ENCODE peak calls at places on chromosomes 6 and 20, in six cellular contexts. One of them, this sample, is unnamed.

GRCh38 chr6:14887986-14888574 is 357.8 kb upstream of the JARID2 start:
- DNase-seq in GM12891: no peak
- DNase-seq in GM12878: no peak
- DNase-seq in H1: no peak
- DNase-seq in HepG2: no peak
- DNase-seq in K562: no peak
- DNase-seq in this sample: no peak

GRCh38 chr6:15630202-15630601 is 32.6 kb downstream of the DTNBP1 start:
- DNase-seq in HepG2: no peak
- DNase-seq in GM12878: no peak
- DNase-seq in K562: no peak
- DNase-seq in GM12891: no peak
- DNase-seq in H1: no peak
- DNase-seq in this sample: no peak

GRCh38 chr20:3432844-3433243 is 25.4 kb upstream of the DNAAF9 start:
- DNase-seq in H1: no peak
- DNase-seq in HepG2: no peak
- DNase-seq in K562: no peak
- DNase-seq in GM12878: no peak
- DNase-seq in GM12891: no peak
- DNase-seq in this sample: no peak

GRCh38 chr20:9269280-9269971 is 200.5 kb downstream of the PLCB4 start:
- DNase-seq in H1: no peak
- DNase-seq in K562: no peak
- DNase-seq in GM12891: no peak
- DNase-seq in GM12878: no peak
- DNase-seq in HepG2: no peak
- DNase-seq in this sample: no peak

GRCh38 chr20:39700527-39700926 is 738.4 kb downstream of the DHX35 start:
- DNase-seq in H1: no peak
- DNase-seq in GM12891: no peak
- DNase-seq in K562: no peak
- DNase-seq in GM12878: no peak
- DNase-seq in HepG2: no peak
- DNase-seq in this sample: no peak

GRCh38 chr20:19880256-19881079 is 122.4 kb downstream of the RIN2 start:
- DNase-seq in HepG2: peak
- DNase-seq in H1: no peak
- DNase-seq in GM12878: no peak
- DNase-seq in GM12891: no peak
- DNase-seq in K562: no peak
- DNase-seq in this sample: no peak

GRCh38 chr6:31715022-31715683 is at the start of gene LY6G6D:
- DNase-seq in GM12891: no peak
- DNase-seq in GM12878: no peak
- DNase-seq in H1: no peak
- DNase-seq in HepG2: no peak
- DNase-seq in K562: no peak
- DNase-seq in this sample: no peak

GRCh38 chr6:47246556-47246955 is 63.1 kb downstream of the TNFRSF21 start:
- DNase-seq in HepG2: no peak
- DNase-seq in GM12878: no peak
- DNase-seq in K562: no peak
- DNase-seq in GM12891: no peak
- DNase-seq in H1: no peak
- DNase-seq in this sample: no peak

GRCh38 chr6:87907521-87907920 is 140.1 kb upstream of the SPACA1 start:
- DNase-seq in HepG2: no peak
- DNase-seq in GM12878: peak
- DNase-seq in H1: no peak
- DNase-seq in GM12891: no peak
- DNase-seq in K562: no peak
- DNase-seq in this sample: no peak

GRCh38 chr20:61437280-61438206 is 185.5 kb downstream of the CDH4 start:
- DNase-seq in H1: no peak
- DNase-seq in GM12891: no peak
- DNase-seq in GM12878: no peak
- DNase-seq in HepG2: no peak
- DNase-seq in K562: no peak
- DNase-seq in this sample: no peak

GRCh38 chr20:36408219-36408618 is 102.1 kb downstream of the DLGAP4 start:
- DNase-seq in H1: no peak
- DNase-seq in K562: peak
- DNase-seq in GM12878: no peak
- DNase-seq in GM12891: no peak
- DNase-seq in HepG2: peak
- DNase-seq in this sample: no peak

GRCh38 chr20:51187318-51187717 is 164.4 kb upstream of the KCNG1 start:
- DNase-seq in H1: no peak
- DNase-seq in GM12878: no peak
- DNase-seq in HepG2: no peak
- DNase-seq in GM12891: no peak
- DNase-seq in K562: no peak
- DNase-seq in this sample: no peak

GRCh38 chr6:84825461-84825860 is 61.1 kb upstream of the TBX18 start:
- DNase-seq in GM12878: no peak
- DNase-seq in HepG2: no peak
- DNase-seq in K562: no peak
- DNase-seq in GM12891: no peak
- DNase-seq in H1: no peak
- DNase-seq in this sample: no peak

GRCh38 chr6:151215999-151216398 is 23.8 kb upstream of the AKAP12 start:
- DNase-seq in GM12878: no peak
- DNase-seq in H1: no peak
- DNase-seq in K562: no peak
- DNase-seq in GM12891: no peak
- DNase-seq in HepG2: no peak
- DNase-seq in this sample: no peak

GRCh38 chr6:53250137-53250760 is 98.5 kb downstream of the ELOVL5 start:
- DNase-seq in GM12891: no peak
- DNase-seq in GM12878: no peak
- DNase-seq in H1: no peak
- DNase-seq in K562: no peak
- DNase-seq in HepG2: no peak
- DNase-seq in this sample: no peak

GRCh38 chr6:160995271-160995670 is 3.7 kb downstream of the MAP3K4 start:
- DNase-seq in GM12878: no peak
- DNase-seq in HepG2: no peak
- DNase-seq in H1: no peak
- DNase-seq in GM12891: no peak
- DNase-seq in K562: no peak
- DNase-seq in this sample: no peak

GRCh38 chr6:33926451-33926850 is 122.6 kb upstream of the MLN start:
- DNase-seq in H1: peak
- DNase-seq in HepG2: no peak
- DNase-seq in GM12891: peak
- DNase-seq in K562: peak
- DNase-seq in GM12878: no peak
- DNase-seq in this sample: no peak

GRCh38 chr20:49853640-49854039 is 41.0 kb downstream of the SLC9A8 start:
- DNase-seq in GM12891: no peak
- DNase-seq in HepG2: no peak
- DNase-seq in K562: no peak
- DNase-seq in GM12878: no peak
- DNase-seq in H1: no peak
- DNase-seq in this sample: no peak

GRCh38 chr6:39873439-39873838 is 60.8 kb downstream of the MOCS1 start:
- DNase-seq in HepG2: no peak
- DNase-seq in GM12878: no peak
- DNase-seq in GM12891: no peak
- DNase-seq in K562: no peak
- DNase-seq in H1: no peak
- DNase-seq in this sample: no peak

GRCh38 chr6:39880521-39881048 is 53.7 kb downstream of the MOCS1 start:
- DNase-seq in GM12891: no peak
- DNase-seq in HepG2: no peak
- DNase-seq in GM12878: no peak
- DNase-seq in K562: no peak
- DNase-seq in H1: no peak
- DNase-seq in this sample: no peak

GRCh38 chr6:39879535-39879934 is 54.7 kb downstream of the MOCS1 start:
- DNase-seq in H1: no peak
- DNase-seq in HepG2: no peak
- DNase-seq in GM12878: no peak
- DNase-seq in GM12891: no peak
- DNase-seq in K562: no peak
- DNase-seq in this sample: no peak

GRCh38 chr6:39876826-39877225 is 57.4 kb downstream of the MOCS1 start:
- DNase-seq in K562: no peak
- DNase-seq in GM12878: no peak
- DNase-seq in H1: no peak
- DNase-seq in HepG2: no peak
- DNase-seq in GM12891: no peak
- DNase-seq in this sample: no peak

DNA sequence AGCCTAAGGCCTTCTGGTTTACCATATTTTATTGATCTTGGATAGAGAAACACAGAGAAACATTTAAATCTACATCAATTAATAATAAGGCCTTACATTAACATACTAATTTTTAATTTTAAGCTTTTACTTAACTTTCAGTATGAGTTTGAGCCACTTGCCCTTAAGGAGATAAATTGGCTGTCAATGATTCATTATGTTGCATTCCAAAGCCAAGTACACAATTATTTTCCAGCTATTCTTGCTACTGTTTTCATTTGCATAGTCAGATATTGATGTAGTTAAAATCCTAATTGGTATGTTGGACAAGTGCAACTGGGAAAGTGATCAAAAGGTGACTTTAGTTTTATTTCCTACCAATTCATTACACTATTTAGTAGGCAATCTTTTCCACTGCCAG is 58.2 kb downstream of the MOCS1 start:
- DNase-seq in HepG2: no peak
- DNase-seq in GM12878: no peak
- DNase-seq in H1: no peak
- DNase-seq in K562: no peak
- DNase-seq in GM12891: no peak
- DNase-seq in this sample: no peak
- TF ChIP-seq POLR2A in HepG2: no peak
- TF ChIP-seq POLR2A in GM12878: no peak
- TF ChIP-seq POLR2A in H1: no peak
- TF ChIP-seq POLR2A in K562: no peak
- TF ChIP-seq POLR2A in GM12891: no peak
- TF ChIP-seq POLR2A in this sample: no peak

DNA sequence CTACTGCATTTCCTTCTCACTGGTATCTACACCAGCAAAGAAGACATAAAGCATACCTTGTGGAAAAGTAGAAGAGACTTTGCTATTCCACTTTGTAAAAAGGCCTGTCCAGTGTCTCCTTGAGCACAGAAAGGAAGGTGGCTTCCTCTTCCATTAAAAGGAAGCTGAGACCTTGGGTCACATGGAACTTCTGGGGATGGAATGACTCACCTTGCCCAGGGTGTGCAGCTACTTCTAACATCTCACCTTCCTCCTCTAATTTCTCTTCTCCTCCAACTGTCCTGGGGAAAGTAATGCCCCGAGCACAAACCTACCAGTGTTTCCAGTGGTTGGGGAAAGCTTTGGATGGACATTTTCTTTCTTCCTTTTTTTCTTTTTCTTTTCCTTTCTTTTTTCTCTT is 848.8 kb upstream of the MAP3K7 start:
- DNase-seq in HepG2: no peak
- DNase-seq in GM12891: no peak
- DNase-seq in GM12878: no peak
- DNase-seq in K562: no peak
- DNase-seq in H1: no peak
- DNase-seq in this sample: no peak
- TF ChIP-seq TAF1 in HepG2: no peak
- TF ChIP-seq TAF1 in GM12891: no peak
- TF ChIP-seq TAF1 in GM12878: no peak
- TF ChIP-seq TAF1 in K562: no peak
- TF ChIP-seq TAF1 in H1: no peak
- TF ChIP-seq TAF1 in this sample: no peak

GRCh38 chr20:5658897-5659296 is 91.3 kb upstream of the SHLD1 start:
- DNase-seq in GM12891: no peak
- DNase-seq in H1: no peak
- DNase-seq in K562: no peak
- DNase-seq in HepG2: peak
- DNase-seq in GM12878: no peak
- DNase-seq in this sample: no peak
- TF ChIP-seq POLR2A in GM12891: no peak
- TF ChIP-seq POLR2A in H1: no peak
- TF ChIP-seq POLR2A in K562: no peak
- TF ChIP-seq POLR2A in HepG2: no peak
- TF ChIP-seq POLR2A in GM12878: no peak
- TF ChIP-seq POLR2A in this sample: no peak

GRCh38 chr6:108164815-108165706 is 761 bp upstream of the NR2E1 start:
- DNase-seq in GM12878: no peak
- DNase-seq in K562: no peak
- DNase-seq in HepG2: no peak
- DNase-seq in H1: peak
- DNase-seq in GM12891: no peak
- DNase-seq in this sample: no peak
- TF ChIP-seq TAF1 in GM12878: no peak
- TF ChIP-seq TAF1 in K562: no peak
- TF ChIP-seq TAF1 in HepG2: no peak
- TF ChIP-seq TAF1 in H1: no peak
- TF ChIP-seq TAF1 in GM12891: no peak
- TF ChIP-seq TAF1 in this sample: no peak

GRCh38 chr6:109453156-109453555 is 2.4 kb downstream of the MICAL1 start:
- DNase-seq in H1: no peak
- DNase-seq in GM12878: no peak
- DNase-seq in GM12891: no peak
- DNase-seq in K562: no peak
- DNase-seq in HepG2: no peak
- DNase-seq in this sample: no peak

GRCh38 chr6:109455502-109456282 is at the start of gene MICAL1:
- DNase-seq in K562: peak
- DNase-seq in GM12878: peak
- DNase-seq in GM12891: peak
- DNase-seq in H1: peak
- DNase-seq in HepG2: peak
- DNase-seq in this sample: peak

GRCh38 chr6:109455161-109455501 is 441 bp downstream of the MICAL1 start:
- DNase-seq in GM12878: no peak
- DNase-seq in HepG2: no peak
- DNase-seq in H1: no peak
- DNase-seq in K562: no peak
- DNase-seq in GM12891: no peak
- DNase-seq in this sample: peak

GRCh38 chr6:109453594-109454482 is 1.7 kb downstream of the MICAL1 start:
- DNase-seq in HepG2: no peak
- DNase-seq in GM12878: no peak
- DNase-seq in K562: no peak
- DNase-seq in H1: no peak
- DNase-seq in GM12891: no peak
- DNase-seq in this sample: no peak

DNA sequence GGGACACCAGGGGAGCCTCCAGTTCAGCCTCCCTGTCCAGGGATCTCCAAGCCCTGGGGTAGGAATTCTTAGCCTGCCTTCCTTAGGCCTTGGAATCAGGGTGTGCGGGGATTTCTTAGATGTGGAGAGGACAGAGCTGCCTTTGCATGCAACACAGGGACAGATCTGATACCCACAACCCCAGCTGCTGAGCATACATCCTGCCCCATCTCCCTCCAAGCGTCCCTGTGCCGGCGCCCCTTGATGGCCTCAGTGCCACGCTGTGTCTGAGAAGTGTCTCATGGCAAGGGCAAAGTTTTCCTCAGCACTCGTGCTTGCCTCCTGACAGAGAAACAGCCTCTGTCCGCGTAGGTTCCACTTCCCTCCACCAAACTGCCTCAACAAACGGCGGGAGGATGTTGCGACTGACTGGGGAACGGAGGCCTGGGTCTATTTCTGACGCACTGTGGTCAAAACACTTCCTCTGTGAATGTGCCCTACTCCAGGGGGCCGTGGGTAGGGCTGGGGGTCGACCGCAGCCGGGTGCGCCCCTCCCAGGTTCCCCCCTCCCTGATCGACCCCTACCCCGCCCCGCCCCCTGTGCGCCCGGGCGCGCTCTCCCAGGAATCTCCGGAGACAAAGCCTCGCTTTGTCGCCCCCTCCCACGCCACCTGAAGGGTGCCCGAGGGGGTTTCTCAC is 950 bp downstream of the MICAL1 start:
- DNase-seq in GM12878: peak
- DNase-seq in H1: no peak
- DNase-seq in K562: no peak
- DNase-seq in HepG2: no peak
- DNase-seq in GM12891: peak
- DNase-seq in this sample: peak
- TF ChIP-seq POLR2A in GM12878: peak
- TF ChIP-seq POLR2A in H1: no peak
- TF ChIP-seq POLR2A in K562: no peak
- TF ChIP-seq POLR2A in HepG2: no peak
- TF ChIP-seq POLR2A in GM12891: peak
- TF ChIP-seq POLR2A in this sample: peak